ENCODE peak calls at places on chromosomes 5 and 9, in six cellular contexts. A is T follicular helper cell, Q is left ventricle myocardium inferior, C is kidney tubule cell, S is HFF-Myc, O is Right ventricle myocardium superior. P is an unnamed sample.

GRCh38 chr9:15484802-15485201 is 26.0 kb downstream of the PSIP1 start:
- DNase-seq in A (no peak), Q (no peak), C (no peak), S (no peak), O (no peak), P (no peak)

GRCh38 chr9:136482046-136482792 is 621 bp downstream of the SEC16A start:
- DNase-seq in A (no peak), Q (no peak), C (peak), S (no peak), O (no peak), P (no peak)

GRCh38 chr9:79568337-79569084 is 3.3 kb upstream of the TLE4 start:
- DNase-seq in A (no peak), Q (no peak), C (no peak), S (no peak), O (no peak), P (no peak)

GRCh38 chr5:107515521-107515920 is 155.2 kb downstream of the EFNA5 start:
- DNase-seq in A (no peak), Q (no peak), C (no peak), S (no peak), O (no peak), P (no peak)

GRCh38 chr5:12780536-12780935 is 876.3 kb upstream of the CTNND2 start:
- DNase-seq in A (no peak), Q (no peak), C (no peak), S (no peak), O (no peak), P (no peak)

GRCh38 chr5:31844615-31845345 is 205.8 kb downstream of the PDZD2 start:
- DNase-seq in A (no peak), Q (no peak), C (no peak), S (no peak), O (no peak), P (peak)

GRCh38 chr5:38515648-38516047 is 40.8 kb downstream of the LIFR start:
- DNase-seq in A (no peak), Q (no peak), C (no peak), S (no peak), O (no peak), P (peak)

GRCh38 chr5:119412828-119413227 is 39.5 kb upstream of the HSD17B4 start:
- DNase-seq in A (no peak), Q (no peak), C (no peak), S (no peak), O (no peak), P (no peak)

GRCh38 chr5:139745121-139745799 is 50.3 kb upstream of the PSD2 start:
- DNase-seq in A (no peak), Q (peak), C (peak), S (no peak), O (peak), P (peak)

GRCh38 chr9:100601216-100601615 is 23.3 kb downstream of the CAVIN4 start:
- DNase-seq in A (peak), Q (no peak), C (peak), S (peak), O (no peak), P (peak)

GRCh38 chr9:2227468-2227867 is 212.3 kb downstream of the SMARCA2 start:
- DNase-seq in A (no peak), Q (no peak), C (no peak), S (no peak), O (peak), P (no peak)

GRCh38 chr5:131628990-131629389 is 6.0 kb downstream of the RAPGEF6 start:
- DNase-seq in A (no peak), Q (no peak), C (peak), S (no peak), O (no peak), P (no peak)

GRCh38 chr5:122093861-122094650 is 16.0 kb upstream of the LOX start:
- DNase-seq in A (no peak), Q (no peak), C (no peak), S (no peak), O (no peak), P (no peak)

GRCh38 chr5:154493274-154493673 is 15.2 kb upstream of the HAND1 start:
- DNase-seq in A (no peak), Q (no peak), C (no peak), S (no peak), O (no peak), P (no peak)

GRCh38 chr9:94979904-94980507 is 253.5 kb downstream of the AOPEP start:
- DNase-seq in A (no peak), Q (no peak), C (no peak), S (no peak), O (no peak), P (no peak)

GRCh38 chr5:96629774-96630173 is 32.4 kb upstream of the CAST start:
- DNase-seq in A (no peak), Q (no peak), C (peak), S (peak), O (no peak), P (peak)

GRCh38 chr5:151531581-151531980 is 59.5 kb downstream of the FAT2 start:
- DNase-seq in A (no peak), Q (no peak), C (no peak), S (no peak), O (no peak), P (no peak)

P was measured in WERI-Rb-1.